ENCODE peak calls at places on chromosomes 12 and 14, in nine cellular contexts. X is PC-3; W is SJCRH30; C is aorta; E is body of pancreas; G is GM23248; U is heart left ventricle; A is CD4-positive, CD25-positive, alpha-beta regulatory T cell; N is left ventricle myocardium inferior. I is an unnamed sample.
A peak's percentile ranks its signal among the peaks of the same experiment; 100 is the strongest.

GRCh38 chr12:12786716-12787601 is 1.5 kb downstream of the APOLD1 start:
- DNase-seq in X (peak; percentile 77), W (peak; percentile 73), C (peak; percentile 89), E (peak; percentile 82), G (peak; percentile 94), U (peak; percentile 91), A (peak; percentile 68), N (peak; percentile 85), I (peak; percentile 96)

GRCh38 chr14:100092832-100093231 is 27.6 kb downstream of the EVL start:
- DNase-seq in X (peak; percentile 62), W (no peak), C (no peak), E (no peak), G (no peak), U (no peak), A (no peak), N (no peak), I (no peak)

GRCh38 chr14:67765192-67765834 is 51.1 kb downstream of the ZFYVE26 start:
- DNase-seq in X (peak; percentile 95), W (no peak), C (no peak), E (no peak), G (no peak), U (no peak), A (no peak), N (no peak), I (no peak)

GRCh38 chr12:22709292-22709691 is 84.3 kb downstream of the ETNK1 start:
- DNase-seq in X (peak; percentile 46), W (no peak), C (no peak), E (no peak), G (peak; percentile 20), U (no peak), A (no peak), N (no peak), I (no peak)

GRCh38 chr12:63968685-63969084 is 124.2 kb downstream of the SRGAP1 start:
- DNase-seq in X (no peak), W (no peak), C (no peak), E (no peak), G (no peak), U (no peak), A (no peak), N (no peak), I (no peak)

GRCh38 chr14:69335421-69335820 is 62.7 kb downstream of the ERH start:
- DNase-seq in X (peak; percentile 58), W (no peak), C (no peak), E (no peak), G (peak; percentile 12), U (no peak), A (no peak), N (no peak), I (no peak)

GRCh38 chr14:104805326-104805678 is 4.4 kb downstream of the ZBTB42 start:
- DNase-seq in X (peak; percentile 77), W (peak; percentile 91), C (peak; percentile 66), E (peak; percentile 61), G (peak; percentile 82), U (peak; percentile 66), A (no peak), N (no peak), I (no peak)

GRCh38 chr12:113317122-113317521 is 17.8 kb downstream of the SLC8B1 start:
- DNase-seq in X (no peak), W (no peak), C (no peak), E (no peak), G (no peak), U (no peak), A (no peak), N (no peak), I (no peak)

GRCh38 chr14:89384023-89384422 is 33.0 kb downstream of the FOXN3 start:
- DNase-seq in X (no peak), W (peak; percentile 68), C (no peak), E (no peak), G (no peak), U (no peak), A (no peak), N (no peak), I (no peak)

GRCh38 chr14:102015771-102016170 is 51.4 kb downstream of the DYNC1H1 start:
- DNase-seq in X (no peak), W (no peak), C (no peak), E (no peak), G (no peak), U (no peak), A (no peak), N (no peak), I (no peak)

GRCh38 chr14:102015045-102015685 is 50.8 kb downstream of the DYNC1H1 start:
- DNase-seq in X (peak; percentile 22), W (no peak), C (no peak), E (no peak), G (peak; percentile 29), U (no peak), A (no peak), N (no peak), I (no peak)

GRCh38 chr14:102012336-102012735 is 48.0 kb downstream of the DYNC1H1 start:
- DNase-seq in X (no peak), W (no peak), C (no peak), E (no peak), G (no peak), U (no peak), A (no peak), N (no peak), I (no peak)

GRCh38 chr14:102011631-102012030 is 47.3 kb downstream of the DYNC1H1 start:
- DNase-seq in X (no peak), W (no peak), C (no peak), E (no peak), G (no peak), U (no peak), A (no peak), N (no peak), I (no peak)

DNA sequence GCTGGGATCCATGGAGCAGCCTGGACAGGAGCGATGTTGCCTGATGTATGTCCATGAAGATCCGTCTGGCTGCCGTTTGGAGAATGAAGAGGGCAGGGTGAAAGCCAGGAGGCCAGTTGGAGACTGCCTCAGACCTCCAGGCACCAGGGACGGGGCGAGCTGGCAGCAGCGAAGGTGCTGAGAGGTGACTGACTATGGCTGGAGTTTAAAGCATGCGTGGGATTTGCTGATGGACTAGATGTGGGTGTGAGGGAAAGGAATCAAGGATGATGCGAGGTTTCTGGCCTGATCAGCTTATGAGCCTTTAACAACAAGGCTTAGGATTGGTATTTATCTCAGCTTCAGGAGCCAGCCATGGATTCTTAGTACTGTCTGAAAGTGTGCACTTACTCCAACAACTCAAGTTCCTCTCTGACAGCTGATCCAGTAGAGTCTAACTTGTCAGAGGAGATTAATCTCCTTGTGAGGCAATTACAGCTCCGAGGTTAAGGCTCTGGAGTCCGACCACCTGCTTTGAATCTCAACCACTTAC is 49.4 kb downstream of the DYNC1H1 start:
- DNase-seq in X (no peak), W (no peak), C (no peak), E (no peak), G (peak; percentile 39), U (no peak), A (no peak), N (no peak), I (peak; percentile 27)
- H3K36me3 ChIP-seq in X (peaks cover 93% of the 10 kb centered on the region), W (peaks cover 94% of the 10 kb centered on the region), C (peaks cover 36% of the 10 kb centered on the region), E (peaks cover 48% of the 10 kb centered on the region), G (peaks cover 91% of the 10 kb centered on the region), U (peaks cover 100% of the 10 kb centered on the region), A (peaks cover 95% of the 10 kb centered on the region), N (peaks cover 100% of the 10 kb centered on the region), I (peaks cover 100% of the 10 kb centered on the region)

GRCh38 chr12:48143898-48144297 is 13.4 kb downstream of the ASB8 start:
- DNase-seq in X (no peak), W (no peak), C (no peak), E (no peak), G (no peak), U (no peak), A (no peak), N (no peak), I (no peak)
- H3K36me3 ChIP-seq in X (peaks cover 39% of the 10 kb centered on the region), W (peaks cover 47% of the 10 kb centered on the region), C (peaks cover 4% of the 10 kb centered on the region), E (no peaks in the 10 kb centered on the region), G (peaks cover 18% of the 10 kb centered on the region), U (peaks cover 98% of the 10 kb centered on the region), A (peaks cover 68% of the 10 kb centered on the region), N (peaks cover 98% of the 10 kb centered on the region), I (peaks cover 86% of the 10 kb centered on the region)

GRCh38 chr12:3222935-3223334 is 145.8 kb downstream of the TSPAN9 start:
- DNase-seq in X (no peak), W (no peak), C (no peak), E (no peak), G (no peak), U (no peak), A (no peak), N (no peak), I (no peak)

GRCh38 chr12:3225154-3225795 is 148.1 kb downstream of the TSPAN9 start:
- DNase-seq in X (no peak), W (peak; percentile 96), C (no peak), E (no peak), G (peak; percentile 42), U (no peak), A (no peak), N (no peak), I (no peak)

GRCh38 chr12:3225796-3226180 is 148.6 kb downstream of the TSPAN9 start:
- DNase-seq in X (no peak), W (no peak), C (no peak), E (no peak), G (no peak), U (no peak), A (no peak), N (no peak), I (no peak)

GRCh38 chr12:3223601-3224529 is 146.7 kb downstream of the TSPAN9 start:
- DNase-seq in X (no peak), W (no peak), C (no peak), E (no peak), G (no peak), U (no peak), A (no peak), N (no peak), I (no peak)

GRCh38 chr12:3224530-3224903 is 147.3 kb downstream of the TSPAN9 start:
- DNase-seq in X (no peak), W (peak; percentile 85), C (no peak), E (no peak), G (no peak), U (no peak), A (no peak), N (no peak), I (no peak)
- H3K36me3 ChIP-seq in X (no peaks in the 10 kb centered on the region), W (peaks cover 33% of the 10 kb centered on the region), C (no peaks in the 10 kb centered on the region), E (no peaks in the 10 kb centered on the region), G (no peaks in the 10 kb centered on the region), U (no peaks in the 10 kb centered on the region), A (no peaks in the 10 kb centered on the region), N (peaks cover 6% of the 10 kb centered on the region), I (no peaks in the 10 kb centered on the region)

GRCh38 chr12:47795121-47795813 is 22.2 kb downstream of the SLC48A1 start:
- DNase-seq in X (no peak), W (no peak), C (no peak), E (no peak), G (no peak), U (no peak), A (no peak), N (no peak), I (no peak)

GRCh38 chr12:47797432-47797831 is 22.3 kb downstream of the HDAC7 start:
- DNase-seq in X (peak; percentile 20), W (no peak), C (no peak), E (no peak), G (no peak), U (no peak), A (no peak), N (no peak), I (no peak)

GRCh38 chr12:47795814-47796411 is 22.9 kb downstream of the SLC48A1 start:
- DNase-seq in X (no peak), W (no peak), C (no peak), E (no peak), G (no peak), U (no peak), A (no peak), N (no peak), I (no peak)

GRCh38 chr12:47793015-47793681 is 20.1 kb downstream of the SLC48A1 start:
- DNase-seq in X (no peak), W (no peak), C (no peak), E (no peak), G (no peak), U (no peak), A (no peak), N (no peak), I (no peak)

GRCh38 chr12:47794679-47795078 is 21.6 kb downstream of the SLC48A1 start:
- DNase-seq in X (no peak), W (no peak), C (no peak), E (no peak), G (no peak), U (no peak), A (no peak), N (no peak), I (no peak)
- H3K36me3 ChIP-seq in X (peaks cover 29% of the 10 kb centered on the region), W (peaks cover 43% of the 10 kb centered on the region), C (peaks cover 19% of the 10 kb centered on the region), E (no peaks in the 10 kb centered on the region), G (peaks cover 36% of the 10 kb centered on the region), U (peaks cover 96% of the 10 kb centered on the region), A (peaks cover 89% of the 10 kb centered on the region), N (peaks cover 90% of the 10 kb centered on the region), I (peaks cover 87% of the 10 kb centered on the region)